ENCODE peak calls at places on chromosomes 5 and 9, in five cellular contexts. H is lung, W is AG04449, X is brain microvascular endothelial cell, V is foreskin fibroblast. Q is an unnamed sample.
A peak's percentile ranks its signal among the peaks of the same experiment; 100 is the strongest.

GRCh38 chr5:141753971-141754713 is 72.1 kb upstream of the ARAP3 start:
- DNase-seq in H (no peak), W (no peak), X (no peak), V (peak; percentile 68), Q (peak; percentile 41)

GRCh38 chr5:173781826-173782670 is 106.1 kb upstream of the CPEB4 start:
- DNase-seq in H (peak; percentile 74), W (peak; percentile 46), X (peak; percentile 89), V (peak; percentile 97), Q (peak; percentile 91)

GRCh38 chr5:172556262-172556661 is 84.8 kb upstream of the NEURL1B start:
- DNase-seq in H (no peak), W (no peak), X (no peak), V (peak; percentile 19), Q (no peak)

GRCh38 chr5:127907907-127908306 is 175.7 kb upstream of the SLC12A2 start:
- DNase-seq in H (no peak), W (no peak), X (no peak), V (no peak), Q (no peak)

GRCh38 chr5:33631786-33632185 is 191.0 kb downstream of the TARS1 start:
- DNase-seq in H (no peak), W (no peak), X (peak; percentile 42), V (peak; percentile 42), Q (peak; percentile 53)

GRCh38 chr9:93120846-93121315 is 13.2 kb downstream of the NINJ1 start:
- DNase-seq in H (no peak), W (no peak), X (no peak), V (no peak), Q (no peak)

GRCh38 chr5:91362935-91363334 is 20.2 kb downstream of the ARRDC3 start:
- DNase-seq in H (no peak), W (no peak), X (no peak), V (no peak), Q (no peak)

GRCh38 chr5:56941981-56942380 is 9.9 kb downstream of the MIER3 start:
- DNase-seq in H (no peak), W (peak; percentile 38), X (no peak), V (peak; percentile 85), Q (peak; percentile 36)

GRCh38 chr9:107394264-107394663 is 95.3 kb downstream of the KLF4 start:
- DNase-seq in H (no peak), W (no peak), X (no peak), V (peak; percentile 57), Q (no peak)

GRCh38 chr9:132498811-132499210 is 83.6 kb upstream of the BARHL1 start:
- DNase-seq in H (no peak), W (no peak), X (no peak), V (peak; percentile 15), Q (no peak)

GRCh38 chr9:128757602-128758001 is 14.1 kb downstream of the ZER1 start:
- DNase-seq in H (no peak), W (no peak), X (no peak), V (no peak), Q (no peak)

GRCh38 chr5:45205403-45205961 is 396.7 kb downstream of the MRPS30 start:
- DNase-seq in H (no peak), W (no peak), X (no peak), V (no peak), Q (no peak)

GRCh38 chr9:127356906-127357305 is 40.1 kb upstream of the SLC2A8 start:
- DNase-seq in H (no peak), W (no peak), X (no peak), V (no peak), Q (no peak)

GRCh38 chr9:120284796-120285195 is 295.2 kb downstream of the CDK5RAP2 start:
- DNase-seq in H (no peak), W (no peak), X (no peak), V (no peak), Q (no peak)

GRCh38 chr5:139100825-139101224 is 97.3 kb downstream of the SIL1 start:
- DNase-seq in H (no peak), W (no peak), X (peak; percentile 52), V (peak; percentile 61), Q (peak; percentile 61)

GRCh38 chr9:18485691-18486090 is 11.7 kb downstream of the ADAMTSL1 start:
- DNase-seq in H (no peak), W (no peak), X (peak; percentile 51), V (peak; percentile 33), Q (peak; percentile 79)

GRCh38 chr9:99360026-99360425 is 137.9 kb downstream of the SEC61B start:
- DNase-seq in H (no peak), W (no peak), X (no peak), V (no peak), Q (no peak)

GRCh38 chr5:151095341-151096000 is 14.6 kb upstream of the TNIP1 start:
- DNase-seq in H (no peak), W (no peak), X (no peak), V (peak; percentile 74), Q (peak; percentile 17)
- H3K4me3 ChIP-seq in H (no peak overlapping the region), W (no peak overlapping the region), X (no peak overlapping the region), V (no peak overlapping the region), Q (no peak overlapping the region)

DNA sequence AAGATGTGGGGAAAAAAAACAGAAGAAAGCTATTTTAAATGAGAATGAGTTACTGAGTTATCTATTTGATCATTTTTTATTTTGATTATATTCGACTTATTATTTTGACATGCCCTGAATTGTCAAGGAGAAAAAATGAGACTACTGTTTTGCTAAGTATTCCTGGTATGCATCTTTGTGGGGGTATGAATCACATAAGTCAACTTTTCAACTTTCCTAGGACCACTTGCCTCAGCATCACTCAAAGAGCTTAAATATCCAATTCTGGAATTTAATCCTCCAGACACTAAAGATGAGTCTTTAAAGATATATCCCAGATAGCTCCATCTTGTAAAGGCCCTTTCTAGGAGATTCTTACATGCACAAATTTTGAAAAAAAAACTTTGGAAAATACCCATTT is 17.4 kb upstream of the SPDL1 start:
- DNase-seq in H (no peak), W (no peak), X (no peak), V (no peak), Q (no peak)
- TF ChIP-seq CTCF in H (no peak), W (no peak), X (no peak), V (no peak), Q (no peak)

DNA sequence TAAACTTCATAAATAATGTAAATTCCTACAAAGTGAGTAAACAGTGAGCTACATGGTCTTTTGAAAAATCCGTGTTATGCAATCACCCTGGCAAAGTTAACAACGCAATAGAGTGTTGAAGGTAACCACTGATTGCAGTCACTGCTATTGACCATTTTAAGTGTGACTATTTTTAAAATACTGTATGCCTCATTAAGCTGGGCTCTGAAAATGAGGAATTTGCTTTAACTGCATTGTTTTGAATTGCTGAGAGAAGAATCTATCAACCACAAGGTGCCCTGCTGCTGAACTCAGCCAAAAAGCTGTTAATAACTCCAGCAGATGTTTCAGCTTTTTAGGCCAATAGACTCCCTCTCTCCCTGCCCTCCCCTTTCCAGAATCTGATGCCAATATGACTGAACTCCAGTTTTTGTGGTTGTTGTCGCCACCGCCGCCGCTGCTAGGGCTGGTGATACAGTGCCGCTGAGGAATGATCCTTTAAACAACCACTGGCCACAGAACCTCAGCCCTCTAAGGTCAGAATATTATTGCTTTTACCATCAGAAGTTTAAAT is 35.3 kb upstream of the SMARCA2 start:
- DNase-seq in H (no peak), W (peak; percentile 82), X (no peak), V (peak; percentile 80), Q (peak; percentile 73)
- H3K4me3 ChIP-seq in H (no peak overlapping the region), W (no peak overlapping the region), X (no peak overlapping the region), V (peak overlapping the region; percentile 13), Q (no peak overlapping the region)

GRCh38 chr5:142827934-142828576 is 57.9 kb downstream of the ARHGAP26 start:
- DNase-seq in H (no peak), W (no peak), X (no peak), V (no peak), Q (peak; percentile 59)

GRCh38 chr5:142830241-142831018 is 60.3 kb downstream of the ARHGAP26 start:
- DNase-seq in H (no peak), W (peak; percentile 45), X (peak; percentile 94), V (peak; percentile 42), Q (peak; percentile 81)

GRCh38 chr5:142831019-142831403 is 60.8 kb downstream of the ARHGAP26 start:
- DNase-seq in H (no peak), W (no peak), X (no peak), V (no peak), Q (no peak)

GRCh38 chr5:142828797-142829535 is 58.8 kb downstream of the ARHGAP26 start:
- DNase-seq in H (no peak), W (no peak), X (no peak), V (no peak), Q (no peak)

DNA sequence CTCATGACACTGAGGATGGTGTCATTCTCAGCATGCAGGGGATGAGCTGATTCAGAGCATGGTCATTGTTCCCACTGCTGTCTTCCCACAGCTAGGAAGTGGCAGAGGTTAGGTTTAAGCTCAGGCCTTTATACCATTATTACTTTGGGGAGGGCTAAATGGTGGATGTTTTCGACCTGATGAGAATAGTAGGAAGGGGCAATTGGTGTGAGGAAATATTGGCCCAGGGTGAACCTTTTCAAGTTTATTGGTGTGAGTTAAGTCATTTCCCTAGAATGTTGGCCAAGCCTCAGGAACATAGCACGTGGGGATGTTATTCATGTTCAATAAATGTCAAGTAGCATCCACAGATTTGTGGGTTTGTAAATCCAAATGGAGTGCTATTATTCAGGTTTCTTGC is 59.6 kb downstream of the ARHGAP26 start:
- DNase-seq in H (no peak), W (no peak), X (peak; percentile 62), V (peak; percentile 65), Q (peak; percentile 46)
- TF ChIP-seq CTCF in H (no peak), W (no peak), X (no peak), V (no peak), Q (no peak)

GRCh38 chr9:74122229-74122628 is 374.9 kb upstream of the RORB start:
- DNase-seq in H (no peak), W (no peak), X (no peak), V (no peak), Q (no peak)

GRCh38 chr9:74120061-74120460 is 377.1 kb upstream of the RORB start:
- DNase-seq in H (no peak), W (no peak), X (no peak), V (no peak), Q (no peak)

GRCh38 chr9:74117731-74118130 is 379.4 kb upstream of the RORB start:
- DNase-seq in H (no peak), W (no peak), X (no peak), V (no peak), Q (peak; percentile 4)

GRCh38 chr9:74122661-74123060 is 374.5 kb upstream of the RORB start:
- DNase-seq in H (no peak), W (no peak), X (no peak), V (no peak), Q (no peak)

DNA sequence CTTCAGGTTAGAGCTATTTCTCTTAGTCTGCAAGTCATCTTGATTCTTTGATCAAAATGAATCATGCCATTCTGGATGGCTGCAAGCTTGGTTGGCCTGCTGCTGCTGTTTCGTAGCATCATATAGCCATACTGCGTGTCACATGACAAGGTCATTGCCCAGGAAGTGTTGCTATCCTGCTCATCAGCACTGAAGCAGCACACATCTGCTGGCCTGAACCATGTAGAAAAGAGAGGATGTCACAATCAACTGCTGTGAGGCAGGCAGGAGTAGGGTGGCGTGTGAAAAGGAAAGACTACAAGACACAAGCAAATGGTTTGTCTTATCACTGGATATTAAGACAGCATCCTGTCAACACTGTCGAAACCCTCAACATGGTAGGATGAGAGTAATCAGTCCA is 376.7 kb upstream of the RORB start:
- DNase-seq in H (no peak), W (no peak), X (no peak), V (no peak), Q (no peak)
- H3K4me3 ChIP-seq in H (no peak overlapping the region), W (no peak overlapping the region), X (no peak overlapping the region), V (no peak overlapping the region), Q (no peak overlapping the region)

DNA sequence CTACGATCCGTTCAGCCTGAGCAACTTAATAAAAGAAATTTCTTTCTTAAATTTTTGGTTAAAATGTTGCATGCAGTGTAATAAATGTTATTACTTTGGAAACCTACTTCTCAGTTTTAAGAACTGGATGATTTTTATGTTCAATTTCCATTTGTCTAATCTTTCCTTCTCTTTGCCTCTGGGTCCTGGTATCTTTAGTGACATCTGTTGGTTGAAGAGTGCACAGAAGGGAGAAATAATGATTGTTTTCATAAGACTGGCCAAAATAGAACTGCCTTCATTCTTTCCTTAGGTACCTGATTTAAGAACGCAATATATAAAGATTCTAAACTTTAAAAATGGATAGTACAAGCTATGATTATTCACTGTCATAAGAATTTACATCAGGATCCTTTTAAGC is 83.0 kb upstream of the TLX3 start:
- DNase-seq in H (no peak), W (no peak), X (no peak), V (peak; percentile 41), Q (peak; percentile 14)
- TF ChIP-seq CTCF in H (no peak), W (peak; percentile 5), X (peak; percentile 34), V (peak; percentile 26), Q (peak; percentile 51)